ENCODE peak calls at places on chromosomes 3 and 15, in five cellular contexts. B, Y, F, L and N are unnamed samples.

GRCh38 chr3:107220538-107220937 is 156.7 kb upstream of the CCDC54 start:
- DNase-seq in Y (no peak), F (no peak), L (no peak), B (no peak), N (no peak)

GRCh38 chr15:69610264-69610663 is 157.6 kb downstream of the RPLP1 start:
- DNase-seq in F (no peak), B (no peak), Y (no peak), L (no peak), N (no peak)

GRCh38 chr15:29040367-29040745 is 154.6 kb downstream of the APBA2 start:
- DNase-seq in L (peak; percentile 61), B (no peak), F (no peak), Y (no peak), N (no peak)

GRCh38 chr3:193974591-193974990 is 161.4 kb upstream of the HES1 start:
- DNase-seq in L (no peak), Y (no peak), F (no peak), B (no peak), N (no peak)

GRCh38 chr15:33089878-33090757 is 104.4 kb downstream of the FMN1 start:
- DNase-seq in B (no peak), L (no peak), Y (no peak), F (no peak), N (no peak)

GRCh38 chr3:150495563-150496168 is 50.6 kb downstream of the SERP1 start:
- DNase-seq in L (no peak), B (no peak), Y (peak; percentile 44), F (no peak), N (peak; percentile 75)

GRCh38 chr3:139430467-139430866 is 41.0 kb upstream of the COPB2 start:
- DNase-seq in B (no peak), F (no peak), Y (peak; percentile 22), L (no peak), N (peak; percentile 29)

GRCh38 chr3:187919018-187919417 is 173.8 kb upstream of the BCL6 start:
- DNase-seq in B (no peak), L (no peak), F (peak; percentile 58), Y (no peak), N (no peak)

GRCh38 chr3:156448300-156448699 is 106.6 kb downstream of the SSR3 start:
- DNase-seq in B (no peak), F (peak; percentile 25), Y (peak; percentile 76), L (no peak), N (no peak)

GRCh38 chr3:162136136-162136535 is 639.5 kb downstream of the OTOL1 start:
- DNase-seq in L (no peak), F (no peak), B (no peak), Y (no peak), N (no peak)

GRCh38 chr15:52527898-52528464 is 699 bp downstream of the MYO5A start:
- DNase-seq in Y (peak; percentile 34), L (peak; percentile 33), F (peak; percentile 54), B (peak; percentile 70), N (no peak)

GRCh38 chr3:107377151-107377550 is at the start of gene CCDC54:
- DNase-seq in B (no peak), Y (no peak), F (no peak), L (no peak), N (no peak)

GRCh38 chr3:113218679-113219040 is 7.3 kb downstream of the BOC start:
- DNase-seq in F (no peak), Y (no peak), L (no peak), B (no peak), N (no peak)

GRCh38 chr15:75049392-75049791 is 26.0 kb downstream of the PPCDC start:
- DNase-seq in F (no peak), Y (no peak), B (peak; percentile 32), L (peak; percentile 49), N (no peak)

GRCh38 chr3:183537295-183537730 is 18.2 kb downstream of the KLHL6 start:
- DNase-seq in Y (no peak), F (no peak), L (no peak), B (no peak), N (peak; percentile 26)

GRCh38 chr3:66162766-66163165 is 58.0 kb upstream of the SLC25A26 start:
- DNase-seq in B (no peak), L (no peak), Y (no peak), F (no peak), N (no peak)

GRCh38 chr3:143134446-143134845 is 14.9 kb downstream of the CHST2 start:
- DNase-seq in Y (no peak), F (no peak), B (no peak), L (no peak), N (no peak)

GRCh38 chr3:129974451-129975331 is at the start of gene TRH:
- DNase-seq in Y (peak; percentile 28), F (no peak), L (no peak), B (no peak), N (peak; percentile 50)

GRCh38 chr15:90869601-90870353 is 1.4 kb downstream of the FURIN start:
- DNase-seq in B (peak; percentile 32), F (peak; percentile 47), L (no peak), Y (peak; percentile 96), N (peak; percentile 78)

GRCh38 chr3:100653731-100654309 is 44.4 kb downstream of the ADGRG7 start:
- DNase-seq in Y (peak; percentile 22), L (no peak), F (no peak), B (no peak), N (no peak)

GRCh38 chr3:44442591-44443309 is 34.7 kb downstream of the ZNF445 start:
- DNase-seq in B (no peak), F (no peak), L (no peak), Y (no peak), N (no peak)

GRCh38 chr3:1346386-1346785 is 253.6 kb downstream of the CNTN6 start:
- DNase-seq in Y (no peak), F (no peak), L (no peak), B (no peak), N (no peak)

GRCh38 chr15:101315736-101316135 is 20.7 kb upstream of the SNRPA1 start:
- DNase-seq in F (no peak), Y (no peak), L (no peak), B (no peak), N (no peak)

GRCh38 chr3:172179680-172180399 is 140.5 kb downstream of the FNDC3B start:
- DNase-seq in F (no peak), Y (no peak), B (no peak), L (no peak), N (no peak)

GRCh38 chr15:75043509-75044257 is 20.3 kb downstream of the PPCDC start:
- DNase-seq in Y (no peak), L (peak; percentile 35), B (peak; percentile 87), F (no peak), N (peak; percentile 78)

GRCh38 chr3:27279153-27279552 is 90.0 kb downstream of the NEK10 start:
- DNase-seq in Y (peak; percentile 30), B (no peak), F (no peak), L (peak; percentile 7), N (peak; percentile 44)

GRCh38 chr3:191131305-191131704 is 67.7 kb upstream of the OSTN start:
- DNase-seq in F (no peak), B (no peak), Y (no peak), L (no peak), N (no peak)

GRCh38 chr15:80711886-80712285 is 16.8 kb downstream of the ABHD17C start:
- DNase-seq in F (no peak), B (no peak), L (no peak), Y (no peak), N (no peak)

GRCh38 chr3:123155471-123156011 is 46.2 kb upstream of the SEC22A start:
- DNase-seq in B (no peak), L (no peak), F (no peak), Y (no peak), N (peak; percentile 86)

GRCh38 chr3:33749546-33750215 is 31.6 kb upstream of the CLASP2 start:
- DNase-seq in Y (no peak), F (no peak), L (no peak), B (no peak), N (no peak)

GRCh38 chr3:112847692-112848091 is 1.0 kb upstream of the CD200R1L start:
- DNase-seq in F (no peak), B (no peak), Y (no peak), L (no peak), N (no peak)

GRCh38 chr3:41808152-41808551 is 153.8 kb downstream of the ULK4 start:
- DNase-seq in Y (no peak), F (no peak), B (no peak), L (no peak), N (no peak)